ENCODE peak calls at places on chromosome 1, in eight cellular contexts. N is stomach, E is neuronal stem cell, G is spleen, R is fibroblast of lung, O is pancreas, X is adrenal gland, B is right lobe of liver. S is an unnamed sample.
A peak's percentile ranks its signal among the peaks of the same experiment; 100 is the strongest.

GRCh38 chr1:89221341-89221740 is 22.6 kb upstream of the GBP4 start:
- DNase-seq in N (no peak), E (no peak), G (no peak), R (no peak), O (no peak), X (no peak), B (no peak), S (no peak)

GRCh38 chr1:115182012-115182715 is 92.9 kb upstream of the TSPAN2 start:
- DNase-seq in N (no peak), E (no peak), G (no peak), R (peak; percentile 34), O (no peak), X (no peak), B (no peak), S (peak; percentile 58)

GRCh38 chr1:238177960-238178359 is 287.2 kb upstream of the ZP4 start:
- DNase-seq in N (no peak), E (peak; percentile 79), G (no peak), R (peak; percentile 83), O (no peak), X (no peak), B (no peak), S (no peak)

GRCh38 chr1:12620931-12621330 is 2.9 kb upstream of the DHRS3 start:
- DNase-seq in N (no peak), E (no peak), G (peak; percentile 39), R (no peak), O (no peak), X (no peak), B (no peak), S (no peak)

GRCh38 chr1:28208818-28209441 is 23.9 kb downstream of the DNAJC8 start:
- DNase-seq in N (peak; percentile 65), E (no peak), G (peak; percentile 82), R (peak; percentile 60), O (no peak), X (peak; percentile 60), B (no peak), S (peak; percentile 29)

GRCh38 chr1:207007352-207008033 is 25.1 kb downstream of the C1orf116 start:
- DNase-seq in N (peak; percentile 74), E (peak; percentile 37), G (no peak), R (peak; percentile 99), O (peak; percentile 70), X (peak; percentile 22), B (no peak), S (peak; percentile 92)

GRCh38 chr1:163250382-163250974 is 47.8 kb upstream of the RGS5 start:
- DNase-seq in N (no peak), E (no peak), G (no peak), R (no peak), O (no peak), X (no peak), B (no peak), S (no peak)

GRCh38 chr1:197360068-197360467 is 92.0 kb downstream of the CRB1 start:
- DNase-seq in N (no peak), E (no peak), G (no peak), R (no peak), O (peak; percentile 36), X (no peak), B (no peak), S (no peak)

GRCh38 chr1:40825430-40825778 is 36.8 kb downstream of the CITED4 start:
- DNase-seq in N (no peak), E (no peak), G (no peak), R (peak; percentile 26), O (peak; percentile 12), X (no peak), B (no peak), S (no peak)

GRCh38 chr1:207248544-207249206 is 72.8 kb upstream of the CD55 start:
- DNase-seq in N (no peak), E (no peak), G (no peak), R (no peak), O (no peak), X (no peak), B (no peak), S (no peak)

GRCh38 chr1:90351019-90351418 is 356.1 kb downstream of the ZNF326 start:
- DNase-seq in N (no peak), E (no peak), G (no peak), R (no peak), O (no peak), X (no peak), B (no peak), S (no peak)

GRCh38 chr1:1907098-1907736 is 7.8 kb upstream of the CALML6 start:
- DNase-seq in N (peak; percentile 58), E (no peak), G (peak; percentile 84), R (no peak), O (peak; percentile 77), X (no peak), B (peak; percentile 69), S (no peak)

GRCh38 chr1:38340409-38340808 is 293.8 kb upstream of the POU3F1 start:
- DNase-seq in N (no peak), E (no peak), G (no peak), R (no peak), O (no peak), X (no peak), B (no peak), S (no peak)

GRCh38 chr1:30870035-30870434 is 38.5 kb downstream of the SDC3 start:
- DNase-seq in N (no peak), E (no peak), G (no peak), R (no peak), O (no peak), X (no peak), B (no peak), S (no peak)
- H3K36me3 ChIP-seq in N (peaks cover 28% of the 10 kb centered on the region), E (peaks cover 32% of the 10 kb centered on the region), G (peaks cover 8% of the 10 kb centered on the region), R (peaks cover 4% of the 10 kb centered on the region), O (no peaks in the 10 kb centered on the region), X (peaks cover 36% of the 10 kb centered on the region), B (no peaks in the 10 kb centered on the region), S (peaks cover 5% of the 10 kb centered on the region)

GRCh38 chr1:66333463-66334232 is 200.3 kb upstream of the SGIP1 start:
- DNase-seq in N (no peak), E (no peak), G (no peak), R (no peak), O (no peak), X (no peak), B (no peak), S (no peak)

GRCh38 chr1:66335859-66336640 is 197.9 kb upstream of the SGIP1 start:
- DNase-seq in N (peak; percentile 63), E (no peak), G (peak; percentile 87), R (no peak), O (no peak), X (peak; percentile 65), B (peak; percentile 70), S (no peak)

GRCh38 chr1:66332524-66332853 is 201.5 kb upstream of the SGIP1 start:
- DNase-seq in N (no peak), E (no peak), G (no peak), R (no peak), O (no peak), X (no peak), B (no peak), S (no peak)

GRCh38 chr1:66335125-66335524 is 198.8 kb upstream of the SGIP1 start:
- DNase-seq in N (no peak), E (no peak), G (no peak), R (no peak), O (no peak), X (no peak), B (no peak), S (no peak)

DNA sequence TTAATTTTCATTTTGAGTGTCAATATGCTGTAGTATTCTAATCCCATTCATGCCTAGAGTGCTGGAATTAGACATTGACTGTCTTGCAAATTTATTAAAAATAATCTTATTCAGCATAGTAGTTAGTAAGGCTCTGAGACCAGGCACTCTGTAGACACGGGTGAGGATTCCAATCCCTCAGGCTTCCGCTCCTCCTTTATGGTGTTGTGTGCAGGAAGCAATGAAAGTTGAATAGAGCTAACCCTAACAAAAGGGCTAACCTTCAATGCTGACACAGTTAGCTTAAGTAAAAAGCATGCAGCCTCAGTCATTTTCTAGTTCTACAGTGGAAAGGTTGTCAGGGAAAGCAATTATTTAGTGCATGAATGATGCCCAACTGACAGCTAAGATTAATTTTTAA is 199.6 kb upstream of the SGIP1 start:
- DNase-seq in N (no peak), E (no peak), G (no peak), R (no peak), O (no peak), X (no peak), B (no peak), S (no peak)
- H3K4me3 ChIP-seq in N (peak overlapping the region; percentile 53), E (peak overlapping the region; percentile 70), G (peak overlapping the region; percentile 68), R (no peak overlapping the region), O (no peak overlapping the region), X (no peak overlapping the region), B (peak overlapping the region; percentile 52), S (no peak overlapping the region)

GRCh38 chr1:182817802-182818201 is 21.3 kb upstream of the DHX9 start:
- DNase-seq in N (no peak), E (no peak), G (no peak), R (no peak), O (no peak), X (no peak), B (no peak), S (no peak)

GRCh38 chr1:182811975-182812727 is 22.6 kb downstream of the NPL start:
- DNase-seq in N (no peak), E (no peak), G (no peak), R (no peak), O (no peak), X (no peak), B (no peak), S (no peak)

DNA sequence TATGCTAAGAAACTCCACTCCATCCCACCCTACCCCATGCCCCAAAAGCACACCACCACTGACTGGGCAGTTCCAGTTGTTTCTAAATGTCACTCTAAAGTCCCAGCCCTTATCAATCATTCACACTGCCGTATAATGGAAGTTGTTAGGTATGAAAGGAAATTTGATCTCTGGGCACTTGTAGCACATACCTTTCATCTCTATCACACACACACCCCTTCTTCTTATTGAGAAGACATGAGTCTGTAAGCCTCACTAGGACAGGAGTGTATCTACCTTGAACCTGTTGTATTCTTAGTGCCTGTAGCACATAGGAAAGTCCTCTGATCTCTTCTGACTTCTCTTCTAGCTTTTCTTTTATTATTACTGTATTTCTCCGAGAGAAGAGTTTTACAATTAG is 22.3 kb upstream of the DHX9 start:
- DNase-seq in N (no peak), E (no peak), G (no peak), R (no peak), O (no peak), X (no peak), B (no peak), S (no peak)
- H3K36me3 ChIP-seq in N (peaks cover 82% of the 10 kb centered on the region), E (peaks cover 2% of the 10 kb centered on the region), G (peaks cover 73% of the 10 kb centered on the region), R (no peaks in the 10 kb centered on the region), O (no peaks in the 10 kb centered on the region), X (peaks cover 36% of the 10 kb centered on the region), B (peaks cover 4% of the 10 kb centered on the region), S (no peaks in the 10 kb centered on the region)

DNA sequence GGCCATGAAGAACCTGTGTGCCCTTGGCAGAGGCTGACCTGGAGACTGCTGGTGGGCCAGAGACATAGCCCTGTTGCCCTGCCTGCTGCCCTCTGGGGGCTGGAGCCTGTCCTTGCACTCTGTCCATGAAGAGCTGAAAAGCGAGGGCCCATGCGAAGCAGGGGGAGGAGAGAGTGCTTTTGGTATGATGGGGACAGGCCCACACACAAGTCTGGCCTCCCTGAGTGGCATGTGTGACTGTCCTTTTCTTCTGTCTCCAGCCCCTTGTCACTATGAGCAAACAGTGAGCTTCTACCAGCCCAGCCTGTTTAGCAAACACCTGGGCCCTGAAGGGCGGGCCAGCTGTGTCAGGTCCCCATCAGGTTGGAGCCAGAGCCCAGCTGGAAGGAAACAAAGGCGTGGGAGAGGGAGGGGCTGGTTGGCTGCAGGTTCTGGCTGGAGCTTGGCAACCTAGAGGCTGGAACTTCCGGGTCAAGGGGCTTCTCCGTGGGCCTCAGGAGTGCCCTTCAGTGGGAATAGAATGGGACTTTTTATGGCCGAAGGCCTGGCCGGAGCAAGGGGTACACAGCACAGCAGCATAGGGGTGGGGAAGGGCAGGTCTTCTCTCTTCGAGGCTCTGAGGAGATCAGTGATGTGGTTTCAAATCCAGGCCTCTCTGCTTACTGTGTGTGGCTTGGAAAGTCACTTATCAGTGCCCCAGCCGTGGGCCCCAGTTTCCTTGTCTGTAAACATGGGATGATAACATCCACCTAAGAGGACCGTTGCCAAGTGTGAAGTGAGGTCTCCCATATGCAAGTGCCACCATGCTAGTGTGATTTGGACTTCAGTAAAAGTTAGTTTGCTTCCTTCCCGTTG is 14.3 kb downstream of the QSOX1 start:
- DNase-seq in N (peak; percentile 89), E (peak; percentile 26), G (peak; percentile 79), R (no peak), O (peak; percentile 82), X (peak; percentile 59), B (no peak), S (no peak)
- H3K4me3 ChIP-seq in N (no peak overlapping the region), E (no peak overlapping the region), G (no peak overlapping the region), R (no peak overlapping the region), O (no peak overlapping the region), X (no peak overlapping the region), B (no peak overlapping the region), S (no peak overlapping the region)

S was measured in kidney epithelial cell.